ENCODE peak calls at places on chromosomes 2 and 18, in five cellular contexts. Y is AG20443, D is naive B cell, Z is cardiac muscle cell, X is mucosa of gallbladder. B is an unnamed sample.

GRCh38 chr18:49561377-49562193 is at the start of gene LIPG:
- DNase-seq in Y (peak), D (peak), Z (peak), X (peak), B (no peak)

GRCh38 chr2:236932711-236933300 is 152.9 kb upstream of the COPS8 start:
- DNase-seq in Y (no peak), D (no peak), Z (no peak), X (no peak), B (no peak)

GRCh38 chr18:11649839-11650238 is 39.2 kb upstream of the GNAL start:
- DNase-seq in Y (no peak), D (no peak), Z (no peak), X (no peak), B (no peak)

GRCh38 chr2:28137221-28137620 is 246.7 kb downstream of the BABAM2 start:
- DNase-seq in Y (peak), D (no peak), Z (peak), X (peak), B (no peak)

GRCh38 chr2:39380525-39381150 is 56.4 kb downstream of the MAP4K3 start:
- DNase-seq in Y (no peak), D (no peak), Z (peak), X (no peak), B (no peak)

GRCh38 chr2:238139141-238139840 is 823 bp downstream of the KLHL30 start:
- DNase-seq in Y (no peak), D (peak), Z (no peak), X (no peak), B (no peak)

GRCh38 chr18:58911241-58911640 is 46.6 kb downstream of the ZNF532 start:
- DNase-seq in Y (peak), D (no peak), Z (no peak), X (no peak), B (no peak)

GRCh38 chr2:56613917-56614316 is 430.1 kb downstream of the CCDC85A start:
- DNase-seq in Y (no peak), D (no peak), Z (no peak), X (no peak), B (no peak)

GRCh38 chr2:26623541-26624497 is 17.3 kb downstream of the CIB4 start:
- DNase-seq in Y (no peak), D (no peak), Z (peak), X (no peak), B (no peak)

GRCh38 chr2:36459725-36460137 is 104.2 kb downstream of the CRIM1 start:
- DNase-seq in Y (no peak), D (no peak), Z (peak), X (peak), B (no peak)

GRCh38 chr2:97005353-97005752 is 19.0 kb upstream of the FAM178B start:
- DNase-seq in Y (no peak), D (no peak), Z (peak), X (no peak), B (peak)

GRCh38 chr2:221975151-221975550 is 323.6 kb downstream of the PAX3 start:
- DNase-seq in Y (no peak), D (no peak), Z (no peak), X (no peak), B (no peak)

GRCh38 chr2:33068261-33068660 is 121.5 kb downstream of the LTBP1 start:
- DNase-seq in Y (no peak), D (no peak), Z (peak), X (no peak), B (no peak)

GRCh38 chr2:63056309-63057065 is 5.9 kb downstream of the OTX1 start:
- DNase-seq in Y (peak), D (peak), Z (no peak), X (no peak), B (no peak)

GRCh38 chr2:10499275-10499907 is 51.3 kb upstream of the ODC1 start:
- DNase-seq in Y (no peak), D (no peak), Z (no peak), X (no peak), B (no peak)

B was measured in AML-193.